ENCODE peak calls at places on chromosome 5, in six cellular contexts. U, A, E, B, W and R are unnamed samples.

GRCh38 chr5:80566711-80567259 is 3.3 kb downstream of the ANKRD34B start:
- DNase-seq in U (no peak), A (no peak), E (no peak), B (no peak), W (no peak), R (no peak)

GRCh38 chr5:93915142-93915553 is 173.7 kb upstream of the POU5F2 start:
- DNase-seq in U (peak), A (no peak), E (no peak), B (no peak), W (no peak), R (peak)

GRCh38 chr5:133706732-133707430 is 94.5 kb upstream of the FSTL4 start:
- DNase-seq in U (no peak), A (no peak), E (no peak), B (no peak), W (no peak), R (peak)

GRCh38 chr5:149605998-149606721 is 24.9 kb downstream of the ARHGEF37 start:
- DNase-seq in U (peak), A (peak), E (no peak), B (no peak), W (peak), R (peak)

GRCh38 chr5:153212471-153212870 is 278.0 kb upstream of the GRIA1 start:
- DNase-seq in U (no peak), A (no peak), E (no peak), B (no peak), W (no peak), R (peak)

GRCh38 chr5:128111818-128112448 is 28.4 kb downstream of the SLC12A2 start:
- DNase-seq in U (peak), A (no peak), E (no peak), B (no peak), W (no peak), R (peak)

GRCh38 chr5:10724799-10725507 is 36.1 kb downstream of the DAP start:
- DNase-seq in U (peak), A (no peak), E (peak), B (no peak), W (peak), R (peak)

GRCh38 chr5:80041536-80041935 is 6.4 kb downstream of the THBS4 start:
- DNase-seq in U (no peak), A (no peak), E (no peak), B (no peak), W (no peak), R (no peak)

GRCh38 chr5:105508519-105508918 is 1945.9 kb upstream of the NUDT12 start:
- DNase-seq in U (peak), A (no peak), E (no peak), B (no peak), W (no peak), R (peak)

GRCh38 chr5:131563434-131564228 is 71.4 kb downstream of the RAPGEF6 start:
- DNase-seq in U (no peak), A (peak), E (no peak), B (no peak), W (no peak), R (no peak)

GRCh38 chr5:13601152-13601551 is 343.3 kb downstream of the DNAH5 start:
- DNase-seq in U (peak), A (no peak), E (no peak), B (no peak), W (no peak), R (peak)

GRCh38 chr5:15499528-15500325 is at the start of gene FBXL7:
- DNase-seq in U (peak), A (peak), E (peak), B (peak), W (peak), R (peak)